ENCODE peak calls at places on chromosomes 2 and 18, in eight cellular contexts. One of them, this sample, is unnamed.
A peak's percentile ranks its signal among the peaks of the same experiment; 100 is the strongest.

GRCh38 chr2:100969998-100970397 is 32.1 kb upstream of the RPL31 start:
- DNase-seq in WERI-Rb-1: no peak
- DNase-seq in GM13976: no peak
- DNase-seq in naive thymus-derived CD8-positive, alpha-beta T cell: no peak
- DNase-seq in Caki2: no peak
- DNase-seq in stimulated activated CD4-positive, alpha-beta T cell treated with anti-CD3 and anti-CD28 coated beads, Interleukin-1b, Interleukin-23, amount 100 ng/mL, for 24 hours: no peak
- DNase-seq in mammary epithelial cell: no peak
- DNase-seq in left cardiac atrium: no peak
- DNase-seq in this sample: no peak

GRCh38 chr2:209579236-209579749 is 155.4 kb downstream of the MAP2 start:
- DNase-seq in stimulated activated CD4-positive, alpha-beta T cell treated with anti-CD3 and anti-CD28 coated beads, Interleukin-1b, Interleukin-23, amount 100 ng/mL, for 24 hours: no peak
- DNase-seq in naive thymus-derived CD8-positive, alpha-beta T cell: no peak
- DNase-seq in Caki2: no peak
- DNase-seq in left cardiac atrium: peak; percentile 20
- DNase-seq in GM13976: no peak
- DNase-seq in mammary epithelial cell: no peak
- DNase-seq in WERI-Rb-1: peak; percentile 68
- DNase-seq in this sample: no peak

GRCh38 chr2:133986076-133986837 is 267.6 kb upstream of the MGAT5 start:
- DNase-seq in left cardiac atrium: no peak
- DNase-seq in naive thymus-derived CD8-positive, alpha-beta T cell: no peak
- DNase-seq in Caki2: no peak
- DNase-seq in stimulated activated CD4-positive, alpha-beta T cell treated with anti-CD3 and anti-CD28 coated beads, Interleukin-1b, Interleukin-23, amount 100 ng/mL, for 24 hours: no peak
- DNase-seq in GM13976: no peak
- DNase-seq in WERI-Rb-1: peak; percentile 55
- DNase-seq in mammary epithelial cell: no peak
- DNase-seq in this sample: no peak

GRCh38 chr2:240569523-240569997 is 1.3 kb downstream of the RNPEPL1 start:
- DNase-seq in GM13976: no peak
- DNase-seq in naive thymus-derived CD8-positive, alpha-beta T cell: no peak
- DNase-seq in mammary epithelial cell: no peak
- DNase-seq in WERI-Rb-1: no peak
- DNase-seq in left cardiac atrium: peak; percentile 20
- DNase-seq in stimulated activated CD4-positive, alpha-beta T cell treated with anti-CD3 and anti-CD28 coated beads, Interleukin-1b, Interleukin-23, amount 100 ng/mL, for 24 hours: no peak
- DNase-seq in Caki2: no peak
- DNase-seq in this sample: no peak

GRCh38 chr2:48479923-48480322 is 50.0 kb upstream of the STON1 start:
- DNase-seq in mammary epithelial cell: no peak
- DNase-seq in naive thymus-derived CD8-positive, alpha-beta T cell: no peak
- DNase-seq in stimulated activated CD4-positive, alpha-beta T cell treated with anti-CD3 and anti-CD28 coated beads, Interleukin-1b, Interleukin-23, amount 100 ng/mL, for 24 hours: no peak
- DNase-seq in Caki2: no peak
- DNase-seq in left cardiac atrium: no peak
- DNase-seq in GM13976: no peak
- DNase-seq in WERI-Rb-1: peak; percentile 45
- DNase-seq in this sample: no peak

GRCh38 chr2:103959174-103960125 is 894.5 kb upstream of the POU3F3 start:
- DNase-seq in mammary epithelial cell: no peak
- DNase-seq in Caki2: peak; percentile 59
- DNase-seq in WERI-Rb-1: peak; percentile 21
- DNase-seq in naive thymus-derived CD8-positive, alpha-beta T cell: no peak
- DNase-seq in stimulated activated CD4-positive, alpha-beta T cell treated with anti-CD3 and anti-CD28 coated beads, Interleukin-1b, Interleukin-23, amount 100 ng/mL, for 24 hours: no peak
- DNase-seq in GM13976: peak; percentile 4
- DNase-seq in left cardiac atrium: peak; percentile 19
- DNase-seq in this sample: peak; percentile 5

GRCh38 chr2:128492966-128493811 is 174.5 kb upstream of the HS6ST1 start:
- DNase-seq in left cardiac atrium: no peak
- DNase-seq in mammary epithelial cell: no peak
- DNase-seq in GM13976: no peak
- DNase-seq in Caki2: no peak
- DNase-seq in WERI-Rb-1: no peak
- DNase-seq in naive thymus-derived CD8-positive, alpha-beta T cell: no peak
- DNase-seq in stimulated activated CD4-positive, alpha-beta T cell treated with anti-CD3 and anti-CD28 coated beads, Interleukin-1b, Interleukin-23, amount 100 ng/mL, for 24 hours: no peak
- DNase-seq in this sample: no peak

GRCh38 chr2:108555572-108555971 is 21.3 kb downstream of the LIMS1 start:
- DNase-seq in mammary epithelial cell: no peak
- DNase-seq in WERI-Rb-1: no peak
- DNase-seq in stimulated activated CD4-positive, alpha-beta T cell treated with anti-CD3 and anti-CD28 coated beads, Interleukin-1b, Interleukin-23, amount 100 ng/mL, for 24 hours: no peak
- DNase-seq in left cardiac atrium: no peak
- DNase-seq in GM13976: no peak
- DNase-seq in naive thymus-derived CD8-positive, alpha-beta T cell: no peak
- DNase-seq in Caki2: no peak
- DNase-seq in this sample: no peak

GRCh38 chr18:3985030-3985429 is 470.1 kb downstream of the DLGAP1 start:
- DNase-seq in left cardiac atrium: no peak
- DNase-seq in stimulated activated CD4-positive, alpha-beta T cell treated with anti-CD3 and anti-CD28 coated beads, Interleukin-1b, Interleukin-23, amount 100 ng/mL, for 24 hours: no peak
- DNase-seq in naive thymus-derived CD8-positive, alpha-beta T cell: no peak
- DNase-seq in WERI-Rb-1: no peak
- DNase-seq in Caki2: no peak
- DNase-seq in mammary epithelial cell: no peak
- DNase-seq in GM13976: no peak
- DNase-seq in this sample: no peak

GRCh38 chr2:12288048-12288447 is 428.7 kb upstream of the TRIB2 start:
- DNase-seq in WERI-Rb-1: no peak
- DNase-seq in mammary epithelial cell: no peak
- DNase-seq in GM13976: no peak
- DNase-seq in stimulated activated CD4-positive, alpha-beta T cell treated with anti-CD3 and anti-CD28 coated beads, Interleukin-1b, Interleukin-23, amount 100 ng/mL, for 24 hours: no peak
- DNase-seq in left cardiac atrium: no peak
- DNase-seq in naive thymus-derived CD8-positive, alpha-beta T cell: no peak
- DNase-seq in Caki2: no peak
- DNase-seq in this sample: no peak

GRCh38 chr18:51009071-51009470 is 20.9 kb upstream of the SMAD4 start:
- DNase-seq in WERI-Rb-1: peak; percentile 36
- DNase-seq in mammary epithelial cell: no peak
- DNase-seq in GM13976: no peak
- DNase-seq in left cardiac atrium: no peak
- DNase-seq in Caki2: no peak
- DNase-seq in stimulated activated CD4-positive, alpha-beta T cell treated with anti-CD3 and anti-CD28 coated beads, Interleukin-1b, Interleukin-23, amount 100 ng/mL, for 24 hours: no peak
- DNase-seq in naive thymus-derived CD8-positive, alpha-beta T cell: no peak
- DNase-seq in this sample: no peak

GRCh38 chr2:233976690-233977294 is 59.6 kb downstream of the TRPM8 start:
- DNase-seq in Caki2: peak; percentile 68
- DNase-seq in left cardiac atrium: no peak
- DNase-seq in mammary epithelial cell: peak; percentile 70
- DNase-seq in naive thymus-derived CD8-positive, alpha-beta T cell: peak; percentile 69
- DNase-seq in stimulated activated CD4-positive, alpha-beta T cell treated with anti-CD3 and anti-CD28 coated beads, Interleukin-1b, Interleukin-23, amount 100 ng/mL, for 24 hours: no peak
- DNase-seq in GM13976: peak; percentile 47
- DNase-seq in WERI-Rb-1: peak; percentile 43
- DNase-seq in this sample: peak; percentile 32

GRCh38 chr2:12762976-12763375 is 46.2 kb downstream of the TRIB2 start:
- DNase-seq in Caki2: no peak
- DNase-seq in mammary epithelial cell: no peak
- DNase-seq in naive thymus-derived CD8-positive, alpha-beta T cell: no peak
- DNase-seq in WERI-Rb-1: no peak
- DNase-seq in stimulated activated CD4-positive, alpha-beta T cell treated with anti-CD3 and anti-CD28 coated beads, Interleukin-1b, Interleukin-23, amount 100 ng/mL, for 24 hours: no peak
- DNase-seq in left cardiac atrium: no peak
- DNase-seq in GM13976: no peak
- DNase-seq in this sample: no peak

GRCh38 chr2:47402555-47402804 is 476 bp upstream of the MSH2 start:
- DNase-seq in naive thymus-derived CD8-positive, alpha-beta T cell: no peak
- DNase-seq in mammary epithelial cell: no peak
- DNase-seq in Caki2: no peak
- DNase-seq in GM13976: peak; percentile 26
- DNase-seq in WERI-Rb-1: no peak
- DNase-seq in stimulated activated CD4-positive, alpha-beta T cell treated with anti-CD3 and anti-CD28 coated beads, Interleukin-1b, Interleukin-23, amount 100 ng/mL, for 24 hours: no peak
- DNase-seq in left cardiac atrium: no peak
- DNase-seq in this sample: no peak

GRCh38 chr2:3692375-3692774 is 11.0 kb upstream of the DCDC2C start:
- DNase-seq in stimulated activated CD4-positive, alpha-beta T cell treated with anti-CD3 and anti-CD28 coated beads, Interleukin-1b, Interleukin-23, amount 100 ng/mL, for 24 hours: no peak
- DNase-seq in WERI-Rb-1: peak; percentile 36
- DNase-seq in mammary epithelial cell: peak; percentile 21
- DNase-seq in left cardiac atrium: no peak
- DNase-seq in GM13976: no peak
- DNase-seq in naive thymus-derived CD8-positive, alpha-beta T cell: no peak
- DNase-seq in Caki2: peak; percentile 19
- DNase-seq in this sample: no peak

GRCh38 chr2:223692227-223692947 is 90.2 kb upstream of the SCG2 start:
- DNase-seq in naive thymus-derived CD8-positive, alpha-beta T cell: no peak
- DNase-seq in GM13976: no peak
- DNase-seq in Caki2: no peak
- DNase-seq in mammary epithelial cell: peak; percentile 60
- DNase-seq in WERI-Rb-1: peak; percentile 67
- DNase-seq in stimulated activated CD4-positive, alpha-beta T cell treated with anti-CD3 and anti-CD28 coated beads, Interleukin-1b, Interleukin-23, amount 100 ng/mL, for 24 hours: no peak
- DNase-seq in left cardiac atrium: peak; percentile 53
- DNase-seq in this sample: no peak

GRCh38 chr2:130154773-130155765 is 10.2 kb upstream of the CCDC74B start:
- DNase-seq in WERI-Rb-1: no peak
- DNase-seq in left cardiac atrium: peak; percentile 7
- DNase-seq in Caki2: no peak
- DNase-seq in stimulated activated CD4-positive, alpha-beta T cell treated with anti-CD3 and anti-CD28 coated beads, Interleukin-1b, Interleukin-23, amount 100 ng/mL, for 24 hours: no peak
- DNase-seq in mammary epithelial cell: no peak
- DNase-seq in GM13976: no peak
- DNase-seq in naive thymus-derived CD8-positive, alpha-beta T cell: no peak
- DNase-seq in this sample: no peak

GRCh38 chr2:96344011-96344410 is 8.4 kb downstream of the NCAPH start:
- DNase-seq in GM13976: peak; percentile 64
- DNase-seq in left cardiac atrium: no peak
- DNase-seq in Caki2: no peak
- DNase-seq in stimulated activated CD4-positive, alpha-beta T cell treated with anti-CD3 and anti-CD28 coated beads, Interleukin-1b, Interleukin-23, amount 100 ng/mL, for 24 hours: no peak
- DNase-seq in mammary epithelial cell: no peak
- DNase-seq in WERI-Rb-1: no peak
- DNase-seq in naive thymus-derived CD8-positive, alpha-beta T cell: peak; percentile 22
- DNase-seq in this sample: peak; percentile 67

GRCh38 chr18:65769653-65770052 is 18.8 kb downstream of the CDH7 start:
- DNase-seq in GM13976: no peak
- DNase-seq in stimulated activated CD4-positive, alpha-beta T cell treated with anti-CD3 and anti-CD28 coated beads, Interleukin-1b, Interleukin-23, amount 100 ng/mL, for 24 hours: no peak
- DNase-seq in naive thymus-derived CD8-positive, alpha-beta T cell: no peak
- DNase-seq in WERI-Rb-1: no peak
- DNase-seq in mammary epithelial cell: no peak
- DNase-seq in left cardiac atrium: no peak
- DNase-seq in Caki2: no peak
- DNase-seq in this sample: no peak

GRCh38 chr2:218618102-218618860 is 10.6 kb downstream of the PLCD4 start:
- DNase-seq in WERI-Rb-1: peak; percentile 31
- DNase-seq in stimulated activated CD4-positive, alpha-beta T cell treated with anti-CD3 and anti-CD28 coated beads, Interleukin-1b, Interleukin-23, amount 100 ng/mL, for 24 hours: no peak
- DNase-seq in left cardiac atrium: no peak
- DNase-seq in Caki2: no peak
- DNase-seq in GM13976: no peak
- DNase-seq in naive thymus-derived CD8-positive, alpha-beta T cell: no peak
- DNase-seq in mammary epithelial cell: no peak
- DNase-seq in this sample: no peak

GRCh38 chr2:207683879-207684627 is 27.4 kb upstream of the CCNYL1 start:
- DNase-seq in WERI-Rb-1: no peak
- DNase-seq in mammary epithelial cell: peak; percentile 60
- DNase-seq in left cardiac atrium: no peak
- DNase-seq in GM13976: no peak
- DNase-seq in stimulated activated CD4-positive, alpha-beta T cell treated with anti-CD3 and anti-CD28 coated beads, Interleukin-1b, Interleukin-23, amount 100 ng/mL, for 24 hours: no peak
- DNase-seq in Caki2: peak; percentile 97
- DNase-seq in naive thymus-derived CD8-positive, alpha-beta T cell: no peak
- DNase-seq in this sample: no peak

GRCh38 chr18:8632386-8632785 is 23.1 kb downstream of the RAB12 start:
- DNase-seq in stimulated activated CD4-positive, alpha-beta T cell treated with anti-CD3 and anti-CD28 coated beads, Interleukin-1b, Interleukin-23, amount 100 ng/mL, for 24 hours: no peak
- DNase-seq in WERI-Rb-1: no peak
- DNase-seq in left cardiac atrium: no peak
- DNase-seq in GM13976: no peak
- DNase-seq in Caki2: no peak
- DNase-seq in naive thymus-derived CD8-positive, alpha-beta T cell: no peak
- DNase-seq in mammary epithelial cell: no peak
- DNase-seq in this sample: no peak

GRCh38 chr2:191151315-191151698 is 513 bp upstream of the STAT4 start:
- DNase-seq in Caki2: no peak
- DNase-seq in GM13976: no peak
- DNase-seq in WERI-Rb-1: no peak
- DNase-seq in mammary epithelial cell: no peak
- DNase-seq in naive thymus-derived CD8-positive, alpha-beta T cell: no peak
- DNase-seq in left cardiac atrium: no peak
- DNase-seq in stimulated activated CD4-positive, alpha-beta T cell treated with anti-CD3 and anti-CD28 coated beads, Interleukin-1b, Interleukin-23, amount 100 ng/mL, for 24 hours: no peak
- DNase-seq in this sample: no peak

GRCh38 chr2:38439807-38440300 is 62.8 kb upstream of the ATL2 start:
- DNase-seq in stimulated activated CD4-positive, alpha-beta T cell treated with anti-CD3 and anti-CD28 coated beads, Interleukin-1b, Interleukin-23, amount 100 ng/mL, for 24 hours: no peak
- DNase-seq in WERI-Rb-1: no peak
- DNase-seq in GM13976: no peak
- DNase-seq in naive thymus-derived CD8-positive, alpha-beta T cell: no peak
- DNase-seq in mammary epithelial cell: peak; percentile 32
- DNase-seq in left cardiac atrium: no peak
- DNase-seq in Caki2: no peak
- DNase-seq in this sample: no peak

GRCh38 chr2:2940702-2941655 is 436.6 kb downstream of the EIPR1 start:
- DNase-seq in WERI-Rb-1: no peak
- DNase-seq in Caki2: no peak
- DNase-seq in left cardiac atrium: no peak
- DNase-seq in GM13976: no peak
- DNase-seq in naive thymus-derived CD8-positive, alpha-beta T cell: no peak
- DNase-seq in mammary epithelial cell: no peak
- DNase-seq in stimulated activated CD4-positive, alpha-beta T cell treated with anti-CD3 and anti-CD28 coated beads, Interleukin-1b, Interleukin-23, amount 100 ng/mL, for 24 hours: no peak
- DNase-seq in this sample: no peak

GRCh38 chr2:143284087-143284675 is 155.0 kb downstream of the ARHGAP15 start:
- DNase-seq in Caki2: no peak
- DNase-seq in stimulated activated CD4-positive, alpha-beta T cell treated with anti-CD3 and anti-CD28 coated beads, Interleukin-1b, Interleukin-23, amount 100 ng/mL, for 24 hours: no peak
- DNase-seq in left cardiac atrium: no peak
- DNase-seq in WERI-Rb-1: peak; percentile 25
- DNase-seq in naive thymus-derived CD8-positive, alpha-beta T cell: peak; percentile 32
- DNase-seq in mammary epithelial cell: peak; percentile 21
- DNase-seq in GM13976: peak; percentile 6
- DNase-seq in this sample: peak; percentile 5

GRCh38 chr2:223260681-223261080 is 208.7 kb downstream of the KCNE4 start:
- DNase-seq in Caki2: no peak
- DNase-seq in GM13976: no peak
- DNase-seq in mammary epithelial cell: peak; percentile 50
- DNase-seq in WERI-Rb-1: no peak
- DNase-seq in naive thymus-derived CD8-positive, alpha-beta T cell: no peak
- DNase-seq in stimulated activated CD4-positive, alpha-beta T cell treated with anti-CD3 and anti-CD28 coated beads, Interleukin-1b, Interleukin-23, amount 100 ng/mL, for 24 hours: no peak
- DNase-seq in left cardiac atrium: no peak
- DNase-seq in this sample: no peak

GRCh38 chr18:46337206-46337710 is 233.1 kb downstream of the HAUS1 start:
- DNase-seq in GM13976: no peak
- DNase-seq in WERI-Rb-1: no peak
- DNase-seq in Caki2: no peak
- DNase-seq in left cardiac atrium: no peak
- DNase-seq in stimulated activated CD4-positive, alpha-beta T cell treated with anti-CD3 and anti-CD28 coated beads, Interleukin-1b, Interleukin-23, amount 100 ng/mL, for 24 hours: no peak
- DNase-seq in mammary epithelial cell: no peak
- DNase-seq in naive thymus-derived CD8-positive, alpha-beta T cell: no peak
- DNase-seq in this sample: no peak

GRCh38 chr18:79523738-79524180 is 128.0 kb downstream of the NFATC1 start:
- DNase-seq in mammary epithelial cell: no peak
- DNase-seq in Caki2: no peak
- DNase-seq in WERI-Rb-1: no peak
- DNase-seq in naive thymus-derived CD8-positive, alpha-beta T cell: peak; percentile 86
- DNase-seq in GM13976: peak; percentile 81
- DNase-seq in left cardiac atrium: no peak
- DNase-seq in stimulated activated CD4-positive, alpha-beta T cell treated with anti-CD3 and anti-CD28 coated beads, Interleukin-1b, Interleukin-23, amount 100 ng/mL, for 24 hours: no peak
- DNase-seq in this sample: peak; percentile 76

GRCh38 chr2:85265304-85265703 is 62.5 kb downstream of the TGOLN2 start:
- DNase-seq in GM13976: no peak
- DNase-seq in WERI-Rb-1: no peak
- DNase-seq in left cardiac atrium: peak; percentile 60
- DNase-seq in naive thymus-derived CD8-positive, alpha-beta T cell: no peak
- DNase-seq in Caki2: no peak
- DNase-seq in mammary epithelial cell: no peak
- DNase-seq in stimulated activated CD4-positive, alpha-beta T cell treated with anti-CD3 and anti-CD28 coated beads, Interleukin-1b, Interleukin-23, amount 100 ng/mL, for 24 hours: no peak
- DNase-seq in this sample: no peak

GRCh38 chr2:188046437-188046836 is 245.2 kb upstream of the GULP1 start:
- DNase-seq in WERI-Rb-1: no peak
- DNase-seq in mammary epithelial cell: no peak
- DNase-seq in Caki2: no peak
- DNase-seq in left cardiac atrium: no peak
- DNase-seq in stimulated activated CD4-positive, alpha-beta T cell treated with anti-CD3 and anti-CD28 coated beads, Interleukin-1b, Interleukin-23, amount 100 ng/mL, for 24 hours: no peak
- DNase-seq in GM13976: no peak
- DNase-seq in naive thymus-derived CD8-positive, alpha-beta T cell: no peak
- DNase-seq in this sample: no peak

GRCh38 chr18:7750966-7751365 is 183.8 kb downstream of the PTPRM start:
- DNase-seq in naive thymus-derived CD8-positive, alpha-beta T cell: no peak
- DNase-seq in left cardiac atrium: no peak
- DNase-seq in WERI-Rb-1: no peak
- DNase-seq in Caki2: no peak
- DNase-seq in stimulated activated CD4-positive, alpha-beta T cell treated with anti-CD3 and anti-CD28 coated beads, Interleukin-1b, Interleukin-23, amount 100 ng/mL, for 24 hours: no peak
- DNase-seq in mammary epithelial cell: no peak
- DNase-seq in GM13976: no peak
- DNase-seq in this sample: no peak

GRCh38 chr2:169069341-169069740 is at the start of gene DHRS9:
- DNase-seq in mammary epithelial cell: peak; percentile 94
- DNase-seq in naive thymus-derived CD8-positive, alpha-beta T cell: no peak
- DNase-seq in WERI-Rb-1: no peak
- DNase-seq in Caki2: peak; percentile 59
- DNase-seq in stimulated activated CD4-positive, alpha-beta T cell treated with anti-CD3 and anti-CD28 coated beads, Interleukin-1b, Interleukin-23, amount 100 ng/mL, for 24 hours: no peak
- DNase-seq in left cardiac atrium: no peak
- DNase-seq in GM13976: no peak
- DNase-seq in this sample: no peak

GRCh38 chr2:56132138-56132537 is 51.7 kb upstream of the CCDC85A start:
- DNase-seq in Caki2: peak; percentile 15
- DNase-seq in WERI-Rb-1: no peak
- DNase-seq in left cardiac atrium: no peak
- DNase-seq in mammary epithelial cell: peak; percentile 17
- DNase-seq in naive thymus-derived CD8-positive, alpha-beta T cell: peak; percentile 3
- DNase-seq in GM13976: peak; percentile 43
- DNase-seq in stimulated activated CD4-positive, alpha-beta T cell treated with anti-CD3 and anti-CD28 coated beads, Interleukin-1b, Interleukin-23, amount 100 ng/mL, for 24 hours: no peak
- DNase-seq in this sample: peak; percentile 31